ENCODE peak calls at places on chromosomes 3 and 15, in ten cellular contexts. N, R, T, L, W, O, Y, A, F and S are unnamed samples.
A peak's percentile ranks its signal among the peaks of the same experiment; 100 is the strongest.

GRCh38 chr15:38610748-38611147 is 46.1 kb upstream of the RASGRP1 start:
- DNase-seq in R (no peak), Y (no peak), T (no peak), F (no peak), W (peak; percentile 24), N (no peak), A (peak; percentile 76), O (peak; percentile 14), L (no peak), S (no peak)

GRCh38 chr15:42324308-42324707 is 35.0 kb upstream of the CAPN3 start:
- DNase-seq in T (no peak), O (no peak), F (no peak), W (no peak), N (peak; percentile 47), R (peak; percentile 13), A (no peak), Y (no peak), L (no peak), S (no peak)

GRCh38 chr3:13575459-13576061 is 26.6 kb downstream of the FBLN2 start:
- DNase-seq in A (no peak), W (no peak), L (no peak), O (no peak), R (no peak), N (no peak), T (no peak), Y (no peak), F (no peak), S (no peak)

GRCh38 chr3:148223266-148223665 is 474.4 kb upstream of the AGTR1 start:
- DNase-seq in N (peak; percentile 16), W (no peak), O (no peak), A (no peak), R (no peak), F (no peak), Y (no peak), T (no peak), L (no peak), S (no peak)

GRCh38 chr3:53126646-53127045 is 3.6 kb downstream of the RFT1 start:
- DNase-seq in W (no peak), A (no peak), T (no peak), N (no peak), L (no peak), Y (no peak), O (no peak), R (no peak), F (no peak), S (no peak)

GRCh38 chr3:192207239-192207638 is 520.1 kb downstream of the FGF12 start:
- DNase-seq in A (no peak), F (no peak), T (no peak), N (peak; percentile 54), W (no peak), L (no peak), R (no peak), O (no peak), Y (no peak), S (no peak)

GRCh38 chr3:97510795-97511194 is 253.8 kb upstream of the ARL6 start:
- DNase-seq in L (peak; percentile 27), T (no peak), W (peak; percentile 3), F (no peak), O (no peak), A (no peak), Y (no peak), R (no peak), N (no peak), S (no peak)

GRCh38 chr3:49803464-49804140 is 541 bp downstream of the INKA1 start:
- DNase-seq in R (peak; percentile 46), T (no peak), N (peak; percentile 20), A (no peak), O (peak; percentile 32), Y (peak; percentile 39), F (peak; percentile 66), W (peak; percentile 51), L (peak; percentile 71), S (peak; percentile 59)

GRCh38 chr3:10406414-10406813 is 85.5 kb upstream of the SEC13 start:
- DNase-seq in L (no peak), N (no peak), O (no peak), R (no peak), W (no peak), F (no peak), T (no peak), A (no peak), Y (no peak), S (no peak)

GRCh38 chr3:39531681-39532080 is 64.2 kb downstream of the MOBP start:
- DNase-seq in F (no peak), O (no peak), N (peak; percentile 36), A (no peak), Y (no peak), L (no peak), W (no peak), R (peak; percentile 98), T (no peak), S (no peak)

GRCh38 chr3:45537960-45538640 is 56.5 kb upstream of the LIMD1 start:
- DNase-seq in A (no peak), N (no peak), T (no peak), F (no peak), L (no peak), W (no peak), Y (no peak), R (peak; percentile 73), O (no peak), S (no peak)

GRCh38 chr3:90091557-90091956 is 984.1 kb downstream of the EPHA3 start:
- DNase-seq in O (no peak), R (peak; percentile 0), A (no peak), T (peak; percentile 58), F (no peak), Y (peak; percentile 12), N (no peak), W (no peak), L (peak; percentile 49), S (no peak)